ENCODE peak calls at places on chromosomes 1 and 21, in nine cellular contexts. One of them, this sample, is unnamed. For H3K36me3, the result is how much of the 10 kb centered on the place peaks cover.

GRCh38 chr1:195590649-195591048 is 1017.6 kb downstream of the KCNT2 start:
- DNase-seq in heart left ventricle: no peak
- DNase-seq in left lung: no peak
- DNase-seq in psoas muscle: no peak
- DNase-seq in adrenal gland: no peak
- DNase-seq in brain microvascular endothelial cell: peak
- DNase-seq in transverse colon: no peak
- DNase-seq in mammary epithelial cell: no peak
- DNase-seq in A673: no peak
- DNase-seq in this sample: no peak

GRCh38 chr21:36396314-36396713 is 11.1 kb downstream of the CHAF1B start:
- DNase-seq in left lung: no peak
- DNase-seq in brain microvascular endothelial cell: no peak
- DNase-seq in adrenal gland: no peak
- DNase-seq in transverse colon: no peak
- DNase-seq in heart left ventricle: no peak
- DNase-seq in psoas muscle: no peak
- DNase-seq in A673: no peak
- DNase-seq in mammary epithelial cell: no peak
- DNase-seq in this sample: no peak

GRCh38 chr1:93615201-93616150 is 66.2 kb downstream of the BCAR3 start:
- DNase-seq in A673: peak
- DNase-seq in mammary epithelial cell: peak
- DNase-seq in psoas muscle: no peak
- DNase-seq in heart left ventricle: no peak
- DNase-seq in transverse colon: peak
- DNase-seq in adrenal gland: peak
- DNase-seq in brain microvascular endothelial cell: peak
- DNase-seq in left lung: no peak
- DNase-seq in this sample: no peak

GRCh38 chr1:26700711-26701110 is 4.9 kb downstream of the ARID1A start:
- DNase-seq in A673: no peak
- DNase-seq in left lung: no peak
- DNase-seq in transverse colon: no peak
- DNase-seq in heart left ventricle: no peak
- DNase-seq in mammary epithelial cell: no peak
- DNase-seq in adrenal gland: no peak
- DNase-seq in brain microvascular endothelial cell: no peak
- DNase-seq in psoas muscle: no peak
- DNase-seq in this sample: no peak

GRCh38 chr1:68375919-68376318 is 73.8 kb downstream of the RPE65 start:
- DNase-seq in transverse colon: no peak
- DNase-seq in mammary epithelial cell: no peak
- DNase-seq in A673: no peak
- DNase-seq in brain microvascular endothelial cell: peak
- DNase-seq in psoas muscle: no peak
- DNase-seq in adrenal gland: peak
- DNase-seq in heart left ventricle: no peak
- DNase-seq in left lung: no peak
- DNase-seq in this sample: no peak

GRCh38 chr1:98072047-98072446 is 151.2 kb upstream of the DPYD start:
- DNase-seq in mammary epithelial cell: no peak
- DNase-seq in heart left ventricle: no peak
- DNase-seq in left lung: no peak
- DNase-seq in brain microvascular endothelial cell: no peak
- DNase-seq in psoas muscle: no peak
- DNase-seq in adrenal gland: no peak
- DNase-seq in A673: no peak
- DNase-seq in transverse colon: no peak
- DNase-seq in this sample: no peak

GRCh38 chr1:16181887-16182719 is 26.2 kb upstream of the EPHA2 start:
- DNase-seq in psoas muscle: peak
- DNase-seq in A673: no peak
- DNase-seq in adrenal gland: peak
- DNase-seq in heart left ventricle: peak
- DNase-seq in transverse colon: peak
- DNase-seq in left lung: peak
- DNase-seq in mammary epithelial cell: peak
- DNase-seq in brain microvascular endothelial cell: peak
- DNase-seq in this sample: peak

GRCh38 chr1:235056937-235057336 is 71.7 kb downstream of the TOMM20 start:
- DNase-seq in adrenal gland: no peak
- DNase-seq in brain microvascular endothelial cell: no peak
- DNase-seq in transverse colon: peak
- DNase-seq in mammary epithelial cell: peak
- DNase-seq in left lung: no peak
- DNase-seq in psoas muscle: no peak
- DNase-seq in A673: no peak
- DNase-seq in heart left ventricle: no peak
- DNase-seq in this sample: peak

GRCh38 chr1:200724064-200724463 is 14.6 kb upstream of the CAMSAP2 start:
- DNase-seq in adrenal gland: no peak
- DNase-seq in brain microvascular endothelial cell: no peak
- DNase-seq in heart left ventricle: no peak
- DNase-seq in A673: no peak
- DNase-seq in left lung: no peak
- DNase-seq in transverse colon: no peak
- DNase-seq in mammary epithelial cell: peak
- DNase-seq in psoas muscle: no peak
- DNase-seq in this sample: no peak

GRCh38 chr1:2788506-2789163 is 12.9 kb downstream of the TTC34 start:
- DNase-seq in heart left ventricle: no peak
- DNase-seq in psoas muscle: peak
- DNase-seq in A673: no peak
- DNase-seq in brain microvascular endothelial cell: no peak
- DNase-seq in adrenal gland: no peak
- DNase-seq in mammary epithelial cell: no peak
- DNase-seq in transverse colon: no peak
- DNase-seq in left lung: peak
- DNase-seq in this sample: no peak

GRCh38 chr1:116498789-116499628 is 71.8 kb downstream of the CD58 start:
- DNase-seq in psoas muscle: peak
- DNase-seq in transverse colon: peak
- DNase-seq in brain microvascular endothelial cell: peak
- DNase-seq in heart left ventricle: peak
- DNase-seq in adrenal gland: peak
- DNase-seq in left lung: no peak
- DNase-seq in A673: peak
- DNase-seq in mammary epithelial cell: peak
- DNase-seq in this sample: no peak

GRCh38 chr1:35619237-35620121 is 21.8 kb downstream of the PSMB2 start:
- DNase-seq in psoas muscle: no peak
- DNase-seq in brain microvascular endothelial cell: no peak
- DNase-seq in mammary epithelial cell: no peak
- DNase-seq in left lung: no peak
- DNase-seq in A673: no peak
- DNase-seq in adrenal gland: no peak
- DNase-seq in transverse colon: no peak
- DNase-seq in heart left ventricle: no peak
- DNase-seq in this sample: no peak

GRCh38 chr1:35611655-35612054 is 29.7 kb downstream of the PSMB2 start:
- DNase-seq in mammary epithelial cell: no peak
- DNase-seq in adrenal gland: no peak
- DNase-seq in left lung: no peak
- DNase-seq in A673: no peak
- DNase-seq in psoas muscle: no peak
- DNase-seq in heart left ventricle: no peak
- DNase-seq in brain microvascular endothelial cell: no peak
- DNase-seq in transverse colon: no peak
- DNase-seq in this sample: no peak

GRCh38 chr1:35615440-35615839 is 25.9 kb downstream of the PSMB2 start:
- DNase-seq in brain microvascular endothelial cell: no peak
- DNase-seq in mammary epithelial cell: no peak
- DNase-seq in adrenal gland: no peak
- DNase-seq in psoas muscle: no peak
- DNase-seq in A673: peak
- DNase-seq in transverse colon: no peak
- DNase-seq in heart left ventricle: no peak
- DNase-seq in left lung: no peak
- DNase-seq in this sample: no peak
- H3K36me3 ChIP-seq in brain microvascular endothelial cell: under half
- H3K36me3 ChIP-seq in mammary epithelial cell: under half
- H3K36me3 ChIP-seq in adrenal gland: under half
- H3K36me3 ChIP-seq in psoas muscle: under half
- H3K36me3 ChIP-seq in A673: under half
- H3K36me3 ChIP-seq in transverse colon: under half
- H3K36me3 ChIP-seq in heart left ventricle: half or more
- H3K36me3 ChIP-seq in left lung: under half
- H3K36me3 ChIP-seq in this sample: under half

GRCh38 chr1:40593449-40594186 is 62.2 kb downstream of the ZNF684 start:
- DNase-seq in left lung: no peak
- DNase-seq in psoas muscle: no peak
- DNase-seq in mammary epithelial cell: peak
- DNase-seq in A673: no peak
- DNase-seq in transverse colon: no peak
- DNase-seq in brain microvascular endothelial cell: no peak
- DNase-seq in adrenal gland: no peak
- DNase-seq in heart left ventricle: no peak
- DNase-seq in this sample: no peak
- H3K4me3 ChIP-seq in left lung: no peak
- H3K4me3 ChIP-seq in psoas muscle: no peak
- H3K4me3 ChIP-seq in mammary epithelial cell: no peak
- H3K4me3 ChIP-seq in A673: no peak
- H3K4me3 ChIP-seq in transverse colon: no peak
- H3K4me3 ChIP-seq in brain microvascular endothelial cell: no peak
- H3K4me3 ChIP-seq in adrenal gland: no peak
- H3K4me3 ChIP-seq in heart left ventricle: no peak
- H3K4me3 ChIP-seq in this sample: no peak

DNA sequence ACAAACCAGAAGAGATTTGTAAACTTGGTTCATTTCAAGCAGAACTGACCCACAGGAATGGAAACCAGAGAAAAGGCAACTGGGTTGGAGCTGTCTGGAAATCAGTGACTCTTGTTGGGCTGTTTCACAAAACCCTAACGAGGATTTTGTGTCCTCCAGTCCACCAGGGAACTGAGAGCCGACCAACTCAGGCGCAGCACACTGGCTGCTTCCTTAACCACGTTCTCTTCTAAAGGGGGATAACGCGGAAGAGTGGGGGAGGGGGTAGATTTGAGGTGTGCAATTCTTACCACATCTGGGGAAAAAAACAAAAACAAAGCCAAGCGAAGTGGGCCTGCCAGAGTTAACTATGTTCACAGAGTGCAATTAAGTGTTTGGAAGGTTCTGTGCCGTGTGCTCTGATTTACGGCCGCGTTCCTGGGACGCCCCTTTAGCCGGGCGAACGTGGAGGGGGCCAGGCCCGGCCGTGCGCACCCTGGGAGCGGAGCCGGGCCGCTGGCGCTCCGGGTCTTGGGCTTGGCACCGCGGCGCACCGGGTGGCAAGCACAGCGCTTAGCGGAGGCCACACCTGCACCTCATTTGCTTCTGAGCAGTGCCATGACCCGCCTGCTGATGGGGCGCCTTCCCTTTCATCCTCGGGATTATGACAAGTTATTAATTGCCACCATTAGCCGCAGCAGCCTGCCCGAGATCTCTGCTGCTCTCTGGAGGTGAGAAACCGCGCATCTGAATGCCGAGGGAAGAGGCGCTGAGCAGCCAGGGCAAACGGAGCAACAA is 248.6 kb upstream of the FOXD3 start:
- DNase-seq in heart left ventricle: no peak
- DNase-seq in brain microvascular endothelial cell: no peak
- DNase-seq in left lung: no peak
- DNase-seq in transverse colon: no peak
- DNase-seq in mammary epithelial cell: no peak
- DNase-seq in A673: peak
- DNase-seq in psoas muscle: no peak
- DNase-seq in adrenal gland: no peak
- DNase-seq in this sample: no peak
- TF ChIP-seq CTCF in heart left ventricle: no peak
- TF ChIP-seq CTCF in brain microvascular endothelial cell: peak
- TF ChIP-seq CTCF in left lung: no peak
- TF ChIP-seq CTCF in transverse colon: no peak
- TF ChIP-seq CTCF in mammary epithelial cell: no peak
- TF ChIP-seq CTCF in A673: peak
- TF ChIP-seq CTCF in psoas muscle: no peak
- TF ChIP-seq CTCF in adrenal gland: no peak
- TF ChIP-seq CTCF in this sample: no peak

GRCh38 chr21:45994738-45995685 is 13.4 kb downstream of the COL6A1 start:
- DNase-seq in brain microvascular endothelial cell: no peak
- DNase-seq in adrenal gland: peak
- DNase-seq in heart left ventricle: peak
- DNase-seq in A673: no peak
- DNase-seq in psoas muscle: peak
- DNase-seq in transverse colon: no peak
- DNase-seq in left lung: peak
- DNase-seq in mammary epithelial cell: no peak
- DNase-seq in this sample: no peak
- H3K36me3 ChIP-seq in brain microvascular endothelial cell: half or more
- H3K36me3 ChIP-seq in adrenal gland: under half
- H3K36me3 ChIP-seq in heart left ventricle: under half
- H3K36me3 ChIP-seq in A673: under half
- H3K36me3 ChIP-seq in psoas muscle: under half
- H3K36me3 ChIP-seq in transverse colon: under half
- H3K36me3 ChIP-seq in left lung: under half
- H3K36me3 ChIP-seq in mammary epithelial cell: under half
- H3K36me3 ChIP-seq in this sample: half or more

This sample was measured in tibial artery.